ENCODE peak calls at places on chromosomes 7 and 10, in four cellular contexts. P is fibroblast of lung, K is HepG2, V is GM12878. I is an unnamed sample.

GRCh38 chr10:61465807-61466425 is 12.7 kb upstream of the TMEM26 start:
- DNase-seq in P (peak), K (no peak), V (no peak), I (no peak)

GRCh38 chr10:15585303-15585715 is 134.4 kb downstream of the ITGA8 start:
- DNase-seq in K (peak), V (no peak), P (peak), I (peak)

GRCh38 chr10:67785098-67785497 is 52.9 kb downstream of the DNAJC12 start:
- DNase-seq in V (no peak), K (no peak), P (no peak), I (no peak)

GRCh38 chr7:140235114-140235513 is 58.3 kb upstream of the KDM7A start:
- DNase-seq in P (no peak), V (no peak), K (no peak), I (no peak)

GRCh38 chr10:24536653-24537052 is 187.0 kb downstream of the ARHGAP21 start:
- DNase-seq in K (no peak), V (no peak), P (no peak), I (no peak)

GRCh38 chr7:52911326-52911725 is 124.1 kb upstream of the POM121L12 start:
- DNase-seq in K (no peak), P (no peak), V (no peak), I (no peak)

GRCh38 chr10:77321868-77322267 is 315.7 kb downstream of the KCNMA1 start:
- DNase-seq in K (no peak), P (no peak), V (no peak), I (no peak)

GRCh38 chr10:30510184-30510931 is 76.4 kb downstream of the MAP3K8 start:
- DNase-seq in P (peak), V (no peak), K (no peak), I (peak)

GRCh38 chr10:114350751-114351150 is 53.6 kb downstream of the AFAP1L2 start:
- DNase-seq in K (no peak), V (no peak), P (no peak), I (no peak)

GRCh38 chr10:26743091-26743490 is 45.6 kb downstream of the PDSS1 start:
- DNase-seq in P (no peak), K (no peak), V (no peak), I (no peak)

GRCh38 chr7:135753616-135754413 is 5.2 kb upstream of the FAM180A start:
- DNase-seq in P (no peak), K (no peak), V (no peak), I (no peak)

GRCh38 chr7:127798023-127798422 is 146.0 kb downstream of the SND1 start:
- DNase-seq in K (no peak), V (no peak), P (peak), I (no peak)

GRCh38 chr10:89644691-89644966 is 413 bp downstream of the PANK1 start:
- DNase-seq in K (no peak), V (no peak), P (no peak), I (no peak)

GRCh38 chr10:29611796-29612381 is 22.9 kb downstream of the SVIL start:
- DNase-seq in P (no peak), V (no peak), K (no peak), I (no peak)

GRCh38 chr10:125080984-125081383 is 79.4 kb downstream of the CTBP2 start:
- DNase-seq in P (no peak), V (no peak), K (no peak), I (no peak)

GRCh38 chr10:20535846-20536245 is 361.3 kb downstream of the NEBL start:
- DNase-seq in V (no peak), K (no peak), P (no peak), I (no peak)

GRCh38 chr7:84331665-84332064 is 137.1 kb upstream of the SEMA3A start:
- DNase-seq in K (no peak), P (peak), V (no peak), I (no peak)

DNA sequence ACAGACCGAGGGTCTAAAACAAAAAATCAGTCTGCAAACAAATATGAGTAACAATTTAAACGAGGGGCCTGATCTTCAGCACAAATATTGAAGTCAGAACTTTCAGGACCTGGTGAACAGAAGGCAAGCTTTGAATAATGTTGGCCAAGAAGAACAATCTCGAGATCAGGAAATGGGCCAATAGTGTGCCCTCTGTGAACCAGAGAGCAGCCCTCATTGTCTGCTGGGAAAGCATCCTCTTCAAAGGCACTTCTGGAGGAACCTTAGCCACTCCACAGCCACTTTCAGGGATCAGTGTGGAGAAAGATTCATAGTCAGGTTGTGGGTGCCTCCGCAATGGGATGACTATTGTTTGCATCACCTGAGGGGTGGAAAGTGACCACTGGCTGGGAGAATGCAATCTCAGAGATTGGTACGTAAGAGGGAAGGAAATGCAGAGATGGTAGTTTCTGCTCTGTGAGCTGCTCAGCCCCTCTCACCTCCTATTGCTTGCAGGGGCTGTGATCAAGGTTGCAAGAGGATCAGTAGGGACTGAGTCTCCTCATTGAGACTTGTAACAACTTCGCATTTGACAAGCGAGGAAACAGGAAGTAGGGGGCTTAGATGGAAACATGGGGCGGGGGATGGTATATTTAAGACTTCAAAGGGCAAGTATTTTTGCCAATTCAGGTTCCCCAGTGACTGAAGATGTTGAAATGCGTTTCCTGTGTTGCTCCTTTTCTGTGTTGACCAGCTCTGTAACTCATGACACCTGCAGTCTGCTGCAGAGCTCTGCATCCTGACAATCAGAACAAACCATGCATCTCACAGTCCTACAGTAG is 28.4 kb upstream of the IFRD1 start:
- DNase-seq in K (peak), V (no peak), P (no peak), I (peak)
- TF ChIP-seq CTCF in K (no peak), V (no peak), P (no peak), I (no peak)

GRCh38 chr7:138564365-138564764 is 104.3 kb downstream of the TRIM24 start:
- DNase-seq in K (peak), P (no peak), V (no peak), I (no peak)
- H3K4me3 ChIP-seq in K (peak), P (no peak), V (no peak), I (no peak)

GRCh38 chr7:2886900-2887299 is 42.8 kb upstream of the GNA12 start:
- DNase-seq in V (no peak), K (peak), P (peak), I (peak)
- TF ChIP-seq CTCF in V (peak), K (peak), P (peak), I (peak)

DNA sequence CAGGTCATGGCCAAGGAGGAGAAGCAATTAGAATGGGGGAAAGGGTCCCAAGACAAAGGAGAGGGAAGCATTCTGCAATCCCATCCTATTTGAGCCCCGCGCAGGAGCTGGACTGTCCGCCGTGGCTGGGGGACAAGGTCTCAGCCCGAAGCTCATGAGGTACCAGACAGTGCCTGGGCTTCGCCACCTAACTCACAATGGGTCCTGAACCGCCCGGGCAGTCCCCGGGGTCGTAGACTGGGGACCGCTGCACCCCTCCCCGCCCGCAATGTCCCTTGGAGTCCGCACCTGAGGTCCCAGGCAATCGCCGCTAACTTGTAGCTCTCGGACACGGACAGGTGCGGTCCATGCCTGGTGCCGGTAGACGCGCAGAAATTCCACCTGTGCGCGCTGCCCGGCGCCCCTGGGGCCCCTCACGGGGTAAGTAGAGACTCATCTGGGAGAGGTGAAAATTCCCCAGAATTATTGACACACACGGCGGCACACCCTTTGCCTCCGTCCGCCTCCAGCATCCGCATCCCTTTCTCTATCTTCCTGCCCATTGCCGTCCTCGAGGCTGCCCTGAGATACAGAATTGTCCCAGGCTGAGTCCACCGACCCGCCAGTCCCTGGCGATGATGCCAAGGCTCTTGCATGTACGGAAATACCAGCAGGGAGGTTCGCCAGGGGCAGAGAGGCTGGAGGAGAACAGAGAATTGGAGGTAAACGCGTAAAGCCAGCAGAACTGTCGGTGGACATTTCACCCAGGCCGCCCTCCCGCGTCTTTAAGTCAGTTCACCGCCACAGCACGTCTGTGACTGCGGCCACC is 1.7 kb downstream of the CHRM2 start:
- DNase-seq in V (no peak), K (no peak), P (peak), I (no peak)
- H3K4me3 ChIP-seq in V (no peak), K (no peak), P (peak), I (no peak)

DNA sequence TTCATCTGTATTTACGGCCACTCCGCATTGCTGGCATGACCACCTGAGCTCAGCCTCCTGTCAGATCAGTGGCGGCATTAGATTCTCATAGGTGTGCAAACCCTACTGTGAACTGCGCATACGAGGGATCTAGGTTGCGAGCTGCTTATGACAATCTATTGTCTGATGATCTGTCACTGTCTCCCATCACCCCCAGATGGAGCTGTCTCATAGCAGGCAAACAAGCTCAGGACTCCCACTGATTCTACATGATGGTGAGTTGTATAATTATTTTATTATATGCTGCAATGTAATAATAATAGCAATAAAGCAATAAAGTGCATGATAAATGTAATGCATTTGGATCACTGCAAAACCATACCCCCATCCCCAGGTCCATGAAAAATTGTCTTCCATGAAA is 1172.9 kb upstream of the AUTS2 start:
- DNase-seq in P (no peak), K (no peak), V (no peak), I (no peak)
- TF ChIP-seq CTCF in P (no peak), K (no peak), V (no peak), I (no peak)

DNA sequence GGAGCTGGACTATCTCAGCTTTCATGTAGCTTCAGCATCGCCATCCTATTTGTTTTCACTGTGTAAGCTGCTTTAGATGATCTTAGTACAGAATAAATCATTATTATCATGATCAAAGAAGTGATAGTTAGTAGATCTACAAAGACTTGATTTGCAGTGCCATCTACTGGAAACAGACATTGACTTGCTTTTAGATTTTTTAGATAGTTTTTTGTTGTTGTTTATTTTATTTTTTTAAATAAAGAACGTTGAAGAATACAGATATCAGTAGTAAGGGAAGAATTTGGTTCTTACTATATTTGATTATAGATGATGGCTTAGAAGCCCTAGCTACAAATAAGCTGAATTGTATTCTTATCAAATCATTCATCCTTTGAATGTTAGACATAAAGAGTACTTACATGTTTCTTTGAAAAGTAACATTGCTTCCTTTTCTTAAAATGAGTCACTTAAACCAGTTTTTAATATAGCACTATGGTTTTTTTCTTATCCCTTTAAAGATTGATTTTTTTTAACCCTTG is 6.3 kb upstream of the SFMBT2 start:
- DNase-seq in K (no peak), V (no peak), P (peak), I (peak)
- H3K4me3 ChIP-seq in K (no peak), V (no peak), P (no peak), I (no peak)